ENCODE peak calls at places on chromosomes 4 and X, in four cellular contexts. One of them, this sample, is unnamed.

GRCh38 chr4:18020671-18021469 is 685 bp downstream of the LCORL start:
- DNase-seq in OCI-LY7: peak
- DNase-seq in Peyer's patch: peak
- DNase-seq in breast epithelium: peak
- DNase-seq in this sample: no peak

GRCh38 chr4:118410143-118410542 is 57.3 kb upstream of the PRSS12 start:
- DNase-seq in Peyer's patch: no peak
- DNase-seq in OCI-LY7: no peak
- DNase-seq in breast epithelium: no peak
- DNase-seq in this sample: no peak

GRCh38 chr4:5691491-5692132 is 16.7 kb downstream of the EVC2 start:
- DNase-seq in breast epithelium: no peak
- DNase-seq in Peyer's patch: no peak
- DNase-seq in OCI-LY7: no peak
- DNase-seq in this sample: no peak

GRCh38 chr4:125321709-125322362 is 7.1 kb downstream of the FAT4 start:
- DNase-seq in Peyer's patch: no peak
- DNase-seq in OCI-LY7: no peak
- DNase-seq in breast epithelium: no peak
- DNase-seq in this sample: no peak

GRCh38 chr4:168524006-168524405 is 27.2 kb downstream of the PALLD start:
- DNase-seq in breast epithelium: no peak
- DNase-seq in OCI-LY7: no peak
- DNase-seq in Peyer's patch: no peak
- DNase-seq in this sample: no peak

GRCh38 chr4:48197643-48198237 is 63.7 kb upstream of the TXK start:
- DNase-seq in breast epithelium: no peak
- DNase-seq in Peyer's patch: no peak
- DNase-seq in OCI-LY7: no peak
- DNase-seq in this sample: no peak

GRCh38 chr4:13706716-13707115 is 79.2 kb upstream of the BOD1L1 start:
- DNase-seq in breast epithelium: no peak
- DNase-seq in OCI-LY7: no peak
- DNase-seq in Peyer's patch: no peak
- DNase-seq in this sample: no peak

GRCh38 chr4:15882675-15883086 is 55.9 kb downstream of the FGFBP1 start:
- DNase-seq in OCI-LY7: peak
- DNase-seq in Peyer's patch: no peak
- DNase-seq in breast epithelium: no peak
- DNase-seq in this sample: no peak

GRCh38 chr4:184653650-184654049 is 4.1 kb downstream of the PRIMPOL start:
- DNase-seq in breast epithelium: no peak
- DNase-seq in Peyer's patch: no peak
- DNase-seq in OCI-LY7: no peak
- DNase-seq in this sample: no peak

GRCh38 chrX:73683236-73683859 is 120.4 kb downstream of the CHIC1 start:
- DNase-seq in OCI-LY7: no peak
- DNase-seq in breast epithelium: no peak
- DNase-seq in Peyer's patch: no peak
- DNase-seq in this sample: no peak

GRCh38 chr4:113146876-113147358 is 97.5 kb downstream of the ANK2 start:
- DNase-seq in Peyer's patch: no peak
- DNase-seq in OCI-LY7: no peak
- DNase-seq in breast epithelium: no peak
- DNase-seq in this sample: no peak

GRCh38 chr4:113784497-113785254 is 23.1 kb upstream of the CAMK2D start:
- DNase-seq in Peyer's patch: no peak
- DNase-seq in OCI-LY7: no peak
- DNase-seq in breast epithelium: no peak
- DNase-seq in this sample: no peak

GRCh38 chr4:102494603-102495002 is 6.6 kb upstream of the NFKB1 start:
- DNase-seq in breast epithelium: no peak
- DNase-seq in OCI-LY7: no peak
- DNase-seq in Peyer's patch: no peak
- DNase-seq in this sample: no peak

GRCh38 chrX:16462912-16463311 is 187.0 kb upstream of the S100G start:
- DNase-seq in Peyer's patch: no peak
- DNase-seq in OCI-LY7: no peak
- DNase-seq in breast epithelium: no peak
- DNase-seq in this sample: peak

GRCh38 chrX:68599256-68600152 is 48.0 kb upstream of the STARD8 start:
- DNase-seq in Peyer's patch: no peak
- DNase-seq in breast epithelium: no peak
- DNase-seq in OCI-LY7: peak
- DNase-seq in this sample: no peak

GRCh38 chr4:189293459-189293858 is 647.2 kb upstream of the FRG1 start:
- DNase-seq in breast epithelium: no peak
- DNase-seq in Peyer's patch: no peak
- DNase-seq in OCI-LY7: no peak
- DNase-seq in this sample: no peak

GRCh38 chr4:156242390-156242789 is 288.7 kb upstream of the CTSO start:
- DNase-seq in Peyer's patch: no peak
- DNase-seq in breast epithelium: no peak
- DNase-seq in OCI-LY7: no peak
- DNase-seq in this sample: no peak

GRCh38 chrX:45422216-45422925 is 221.7 kb upstream of the DIPK2B start:
- DNase-seq in breast epithelium: no peak
- DNase-seq in OCI-LY7: no peak
- DNase-seq in Peyer's patch: no peak
- DNase-seq in this sample: no peak

GRCh38 chr4:84503495-84504437 is 4.7 kb upstream of the NKX6-1 start:
- DNase-seq in OCI-LY7: peak
- DNase-seq in Peyer's patch: no peak
- DNase-seq in breast epithelium: no peak
- DNase-seq in this sample: no peak

GRCh38 chr4:169618286-169618685 is 2.1 kb upstream of the CLCN3 start:
- DNase-seq in breast epithelium: no peak
- DNase-seq in OCI-LY7: no peak
- DNase-seq in Peyer's patch: no peak
- DNase-seq in this sample: no peak

GRCh38 chrX:47751670-47752069 is 85.0 kb upstream of the ZNF81 start:
- DNase-seq in OCI-LY7: peak
- DNase-seq in breast epithelium: no peak
- DNase-seq in Peyer's patch: no peak
- DNase-seq in this sample: no peak

GRCh38 chrX:53383376-53384087 is 38.9 kb downstream of the SMC1A start:
- DNase-seq in breast epithelium: no peak
- DNase-seq in Peyer's patch: no peak
- DNase-seq in OCI-LY7: no peak
- DNase-seq in this sample: no peak

GRCh38 chr4:158667651-158668198 is 4.0 kb downstream of the C4orf46 start:
- DNase-seq in breast epithelium: no peak
- DNase-seq in OCI-LY7: peak
- DNase-seq in Peyer's patch: no peak
- DNase-seq in this sample: no peak

GRCh38 chr4:8211737-8212581 is 12.9 kb downstream of the SH3TC1 start:
- DNase-seq in OCI-LY7: no peak
- DNase-seq in breast epithelium: no peak
- DNase-seq in Peyer's patch: no peak
- DNase-seq in this sample: no peak

GRCh38 chrX:80808854-80809493 is 703 bp downstream of the BRWD3 start:
- DNase-seq in OCI-LY7: peak
- DNase-seq in breast epithelium: peak
- DNase-seq in Peyer's patch: peak
- DNase-seq in this sample: no peak

GRCh38 chr4:189092596-189092995 is 848.1 kb upstream of the FRG1 start:
- DNase-seq in OCI-LY7: peak
- DNase-seq in Peyer's patch: no peak
- DNase-seq in breast epithelium: no peak
- DNase-seq in this sample: no peak

GRCh38 chr4:70197842-70198241 is 2.3 kb downstream of the ODAM start:
- DNase-seq in breast epithelium: no peak
- DNase-seq in OCI-LY7: no peak
- DNase-seq in Peyer's patch: no peak
- DNase-seq in this sample: no peak

GRCh38 chrX:32644476-32644875 is 566.9 kb downstream of the DMD start:
- DNase-seq in Peyer's patch: no peak
- DNase-seq in OCI-LY7: no peak
- DNase-seq in breast epithelium: no peak
- DNase-seq in this sample: no peak

GRCh38 chr4:86898562-86898961 is 6.3 kb upstream of the C4orf36 start:
- DNase-seq in breast epithelium: no peak
- DNase-seq in Peyer's patch: no peak
- DNase-seq in OCI-LY7: peak
- DNase-seq in this sample: no peak

GRCh38 chrX:139596068-139596467 is 65.5 kb downstream of the F9 start:
- DNase-seq in Peyer's patch: no peak
- DNase-seq in OCI-LY7: no peak
- DNase-seq in breast epithelium: no peak
- DNase-seq in this sample: no peak

DNA sequence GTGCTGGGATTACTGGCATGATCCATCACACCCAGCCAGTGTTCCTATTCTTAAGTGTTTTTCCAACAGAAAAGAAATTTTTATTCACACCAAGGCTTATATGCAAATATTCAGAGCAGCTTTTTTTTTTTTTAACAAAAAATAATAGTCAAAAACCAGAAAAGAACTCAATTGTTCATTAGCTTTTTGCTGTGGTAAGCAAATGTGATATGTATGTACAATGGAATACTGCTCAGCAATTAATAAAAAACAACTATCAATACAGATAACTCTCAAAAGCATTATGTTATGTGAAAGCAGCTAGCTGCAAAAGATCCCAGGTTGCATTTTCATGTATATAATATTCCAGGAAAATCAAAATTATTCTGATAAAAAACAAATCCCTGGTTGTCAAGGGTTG is 132.3 kb downstream of the SLIT2 start:
- DNase-seq in breast epithelium: no peak
- DNase-seq in Peyer's patch: no peak
- DNase-seq in OCI-LY7: no peak
- DNase-seq in this sample: no peak
- H3K4me3 ChIP-seq in breast epithelium: no peak
- H3K4me3 ChIP-seq in Peyer's patch: no peak
- H3K4me3 ChIP-seq in OCI-LY7: no peak
- H3K4me3 ChIP-seq in this sample: no peak

GRCh38 chrX:19680580-19680979 is 165.3 kb upstream of the MAP3K15 start:
- DNase-seq in breast epithelium: no peak
- DNase-seq in OCI-LY7: no peak
- DNase-seq in Peyer's patch: no peak
- DNase-seq in this sample: no peak

GRCh38 chrX:19682712-19683331 is 167.5 kb upstream of the MAP3K15 start:
- DNase-seq in OCI-LY7: no peak
- DNase-seq in Peyer's patch: peak
- DNase-seq in breast epithelium: peak
- DNase-seq in this sample: no peak

GRCh38 chrX:19683817-19684216 is 168.5 kb upstream of the MAP3K15 start:
- DNase-seq in OCI-LY7: no peak
- DNase-seq in Peyer's patch: no peak
- DNase-seq in breast epithelium: no peak
- DNase-seq in this sample: no peak

GRCh38 chrX:19684265-19684664 is 169.0 kb upstream of the MAP3K15 start:
- DNase-seq in Peyer's patch: no peak
- DNase-seq in OCI-LY7: no peak
- DNase-seq in breast epithelium: no peak
- DNase-seq in this sample: no peak

GRCh38 chrX:19683358-19683757 is 168.1 kb upstream of the MAP3K15 start:
- DNase-seq in OCI-LY7: no peak
- DNase-seq in breast epithelium: no peak
- DNase-seq in Peyer's patch: no peak
- DNase-seq in this sample: no peak
- H3K27ac ChIP-seq in OCI-LY7: no peak
- H3K27ac ChIP-seq in breast epithelium: peak
- H3K27ac ChIP-seq in Peyer's patch: peak
- H3K27ac ChIP-seq in this sample: no peak

GRCh38 chrX:109475174-109475891 is 6.6 kb downstream of the GUCY2F start:
- DNase-seq in OCI-LY7: no peak
- DNase-seq in Peyer's patch: no peak
- DNase-seq in breast epithelium: peak
- DNase-seq in this sample: no peak

DNA sequence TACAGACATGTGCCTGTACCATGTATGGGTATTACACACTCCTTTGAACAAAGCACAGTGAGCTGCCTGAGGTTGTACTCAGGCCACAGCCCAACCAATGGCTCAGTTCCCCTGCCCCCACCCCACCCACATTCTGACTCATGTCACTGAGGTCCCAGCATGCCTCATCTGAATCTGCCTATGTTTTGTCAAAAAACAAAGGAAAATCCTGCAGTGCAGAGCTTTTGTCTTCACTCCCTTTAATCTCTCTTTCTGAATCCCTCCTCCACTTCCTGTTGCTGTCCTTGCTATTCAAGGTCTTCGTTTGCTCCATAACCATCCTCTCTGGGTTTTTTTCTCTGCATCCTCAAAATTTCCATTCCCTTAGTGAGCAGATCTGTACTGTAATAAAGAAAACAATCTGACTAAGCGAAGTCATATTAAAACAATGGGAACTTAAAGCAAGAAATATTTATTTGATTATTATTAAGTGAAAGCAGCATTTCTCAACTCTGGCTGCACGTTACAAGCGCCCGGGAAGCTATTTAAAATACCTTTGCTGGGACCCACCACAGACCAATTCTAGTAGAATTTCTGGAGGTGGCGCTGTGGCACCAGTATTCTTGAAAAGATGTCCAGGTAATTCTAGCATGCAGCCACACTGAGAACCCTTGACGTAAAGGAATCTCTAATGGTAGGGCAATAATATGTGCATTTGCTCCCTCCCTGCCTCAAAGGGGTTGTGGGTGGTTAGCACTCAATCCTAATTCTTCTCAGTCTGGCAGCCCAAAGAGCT is 8.8 kb downstream of the GUCY2F start:
- DNase-seq in Peyer's patch: no peak
- DNase-seq in breast epithelium: no peak
- DNase-seq in OCI-LY7: peak
- DNase-seq in this sample: peak
- H3K4me3 ChIP-seq in Peyer's patch: no peak
- H3K4me3 ChIP-seq in breast epithelium: no peak
- H3K4me3 ChIP-seq in OCI-LY7: no peak
- H3K4me3 ChIP-seq in this sample: no peak

GRCh38 chrX:57906790-57907189 is 3.5 kb downstream of the ZXDA start:
- DNase-seq in breast epithelium: no peak
- DNase-seq in Peyer's patch: no peak
- DNase-seq in OCI-LY7: no peak
- DNase-seq in this sample: no peak
- H3K27ac ChIP-seq in breast epithelium: no peak
- H3K27ac ChIP-seq in Peyer's patch: no peak
- H3K27ac ChIP-seq in OCI-LY7: no peak
- H3K27ac ChIP-seq in this sample: no peak

GRCh38 chrX:124341361-124342132 is 4.8 kb upstream of the SH2D1A start:
- DNase-seq in OCI-LY7: no peak
- DNase-seq in Peyer's patch: no peak
- DNase-seq in breast epithelium: no peak
- DNase-seq in this sample: no peak
- H3K4me3 ChIP-seq in OCI-LY7: no peak
- H3K4me3 ChIP-seq in Peyer's patch: no peak
- H3K4me3 ChIP-seq in breast epithelium: no peak
- H3K4me3 ChIP-seq in this sample: no peak

GRCh38 chr4:153792007-153792892 is 3.4 kb upstream of the SFRP2 start:
- DNase-seq in breast epithelium: peak
- DNase-seq in Peyer's patch: no peak
- DNase-seq in OCI-LY7: no peak
- DNase-seq in this sample: no peak
- H3K27ac ChIP-seq in breast epithelium: peak
- H3K27ac ChIP-seq in Peyer's patch: no peak
- H3K27ac ChIP-seq in OCI-LY7: no peak
- H3K27ac ChIP-seq in this sample: no peak

This sample was measured in thoracic aorta.